ENCODE peak calls at places on chromosomes 12 and 14, in four cellular contexts. P is tibial artery, J is HCT116, Q is psoas muscle. F is an unnamed sample. For H3K27me3, the result is how much of the 10 kb centered on the place peaks cover.

GRCh38 chr12:77120695-77121094 is 55.3 kb upstream of the E2F7 start:
- DNase-seq in P (no peak), Q (no peak), J (no peak), F (no peak)

GRCh38 chr12:114774181-114774580 is 90.2 kb upstream of the TBX3 start:
- DNase-seq in J (peak), P (no peak), Q (no peak), F (no peak)

GRCh38 chr14:74599201-74599809 is 12.7 kb downstream of the LTBP2 start:
- DNase-seq in J (no peak), P (peak), Q (no peak), F (no peak)

GRCh38 chr14:103391048-103391447 is 5.8 kb downstream of the MARK3 start:
- DNase-seq in J (peak), Q (no peak), P (no peak), F (peak)

GRCh38 chr12:132163041-132163910 is 19.0 kb downstream of the NOC4L start:
- DNase-seq in P (no peak), Q (peak), J (no peak), F (no peak)

GRCh38 chr14:76219873-76220272 is 68.2 kb downstream of the GPATCH2L start:
- DNase-seq in P (no peak), Q (no peak), J (no peak), F (no peak)

GRCh38 chr12:46549527-46550265 is 177.1 kb upstream of the SLC38A2 start:
- DNase-seq in P (no peak), J (peak), Q (no peak), F (no peak)

GRCh38 chr14:105858676-105859025 is 332.3 kb downstream of the TMEM121 start:
- DNase-seq in P (no peak), J (no peak), Q (no peak), F (no peak)

GRCh38 chr14:81311128-81311527 is 89.0 kb downstream of the STON2 start:
- DNase-seq in J (no peak), P (no peak), Q (no peak), F (no peak)

GRCh38 chr14:56491299-56492285 is 88.0 kb upstream of the TMEM260 start:
- DNase-seq in Q (no peak), P (peak), J (peak), F (no peak)

GRCh38 chr12:42565001-42565400 is 24.5 kb downstream of the PRICKLE1 start:
- DNase-seq in P (no peak), Q (no peak), J (no peak), F (no peak)

GRCh38 chr12:98422809-98423208 is 92.6 kb upstream of the TMPO start:
- DNase-seq in Q (no peak), P (no peak), J (no peak), F (no peak)

GRCh38 chr12:132489078-132489601 is 811 bp upstream of the FBRSL1 start:
- DNase-seq in P (no peak), Q (peak), J (no peak), F (no peak)

GRCh38 chr12:16880864-16881285 is 274.9 kb upstream of the LMO3 start:
- DNase-seq in Q (no peak), P (no peak), J (no peak), F (no peak)

GRCh38 chr12:87116778-87117177 is 860.6 kb upstream of the MGAT4C start:
- DNase-seq in P (no peak), Q (no peak), J (no peak), F (no peak)

GRCh38 chr14:105465209-105466031 is 9.2 kb upstream of the CRIP2 start:
- DNase-seq in Q (no peak), J (no peak), P (no peak), F (no peak)

GRCh38 chr12:47987411-47988072 is 16.7 kb downstream of the COL2A1 start:
- DNase-seq in J (no peak), P (no peak), Q (no peak), F (no peak)

GRCh38 chr14:78445275-78445674 is 275.1 kb downstream of the NRXN3 start:
- DNase-seq in Q (no peak), J (no peak), P (no peak), F (no peak)

GRCh38 chr14:99035268-99035667 is 236.7 kb downstream of the BCL11B start:
- DNase-seq in P (peak), J (no peak), Q (peak), F (no peak)

GRCh38 chr14:63493246-63493645 is 49.9 kb downstream of the PPP2R5E start:
- DNase-seq in J (peak), Q (no peak), P (no peak), F (no peak)

GRCh38 chr12:122988612-122989442 is 8.3 kb downstream of the ARL6IP4 start:
- DNase-seq in J (no peak), Q (no peak), P (no peak), F (no peak)

GRCh38 chr14:86799244-86799647 is 1193.7 kb downstream of the GALC start:
- DNase-seq in P (no peak), Q (no peak), J (no peak), F (peak)

GRCh38 chr12:2582631-2583616 is 211.8 kb upstream of the FKBP4 start:
- DNase-seq in J (peak), P (peak), Q (peak), F (no peak)

GRCh38 chr14:53786045-53786444 is 170.6 kb downstream of the BMP4 start:
- DNase-seq in J (no peak), Q (no peak), P (no peak), F (no peak)

GRCh38 chr14:89374908-89375307 is 42.1 kb downstream of the FOXN3 start:
- DNase-seq in P (no peak), J (no peak), Q (no peak), F (no peak)

GRCh38 chr14:102086346-102086971 is 385 bp downstream of the HSP90AA1 start:
- DNase-seq in Q (peak), J (no peak), P (peak), F (no peak)

GRCh38 chr14:102085503-102085902 is 1.3 kb downstream of the HSP90AA1 start:
- DNase-seq in J (no peak), Q (no peak), P (no peak), F (no peak)

GRCh38 chr14:102088012-102088792 is 1.4 kb upstream of the HSP90AA1 start:
- DNase-seq in J (no peak), Q (peak), P (peak), F (no peak)

GRCh38 chr14:102087762-102088011 is 843 bp upstream of the HSP90AA1 start:
- DNase-seq in P (no peak), Q (no peak), J (no peak), F (no peak)

DNA sequence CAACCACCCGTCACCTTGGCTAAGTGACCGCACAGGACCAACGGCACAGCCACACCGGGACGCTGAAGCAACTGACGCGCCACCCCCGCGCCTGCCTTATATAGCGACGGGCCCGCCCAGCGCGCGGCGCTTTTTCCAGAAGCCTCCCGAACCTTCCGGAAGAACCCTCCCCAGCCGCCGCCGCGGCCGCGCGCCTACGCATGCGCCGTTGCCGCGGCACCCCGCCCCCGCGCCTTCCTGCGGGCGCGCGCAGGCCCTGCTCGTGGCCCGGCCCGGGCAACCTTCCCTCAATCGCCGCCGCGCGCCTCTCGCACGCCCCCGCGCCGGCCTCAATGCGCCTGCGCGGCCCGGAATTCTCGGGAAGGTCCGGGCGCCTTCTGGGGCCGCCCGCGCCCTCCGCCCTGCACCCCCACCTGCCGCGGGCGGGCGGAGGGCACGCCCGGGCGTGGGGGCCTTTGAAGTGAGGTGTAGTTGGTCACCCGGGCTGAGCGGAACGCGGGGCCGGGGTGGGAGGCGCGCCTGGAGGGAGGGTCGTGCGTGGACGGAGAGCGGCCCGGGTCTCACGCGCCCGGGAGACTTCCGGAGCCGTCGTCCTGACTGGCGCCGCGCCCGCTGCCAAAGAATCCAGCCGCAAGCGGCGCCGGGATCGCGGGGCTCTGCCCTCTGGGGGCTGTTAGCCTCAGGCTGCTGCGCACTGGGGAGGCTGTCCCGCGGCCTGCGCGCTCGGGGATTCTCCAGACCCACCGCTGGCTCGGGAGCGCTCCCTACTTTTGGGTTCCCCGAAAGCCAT is at the start of gene HSP90AA1:
- DNase-seq in P (peak), Q (peak), J (peak), F (peak)
- TF ChIP-seq CTCF in P (no peak), Q (peak), J (no peak), F (peak)

GRCh38 chr12:49892732-49893317 is 10.9 kb downstream of the FAIM2 start:
- DNase-seq in J (no peak), Q (no peak), P (no peak), F (no peak)

GRCh38 chr12:49893753-49894752 is 9.6 kb downstream of the FAIM2 start:
- DNase-seq in Q (no peak), P (no peak), J (peak), F (no peak)

GRCh38 chr12:49897276-49897675 is 6.4 kb downstream of the FAIM2 start:
- DNase-seq in J (no peak), P (no peak), Q (no peak), F (no peak)

GRCh38 chr12:49894754-49895153 is 8.9 kb downstream of the FAIM2 start:
- DNase-seq in P (no peak), Q (no peak), J (no peak), F (no peak)

GRCh38 chr12:49895773-49896172 is 7.9 kb downstream of the FAIM2 start:
- DNase-seq in Q (no peak), J (no peak), P (no peak), F (no peak)
- H3K27me3 ChIP-seq in Q (under half), J (under half), P (under half), F (under half)

DNA sequence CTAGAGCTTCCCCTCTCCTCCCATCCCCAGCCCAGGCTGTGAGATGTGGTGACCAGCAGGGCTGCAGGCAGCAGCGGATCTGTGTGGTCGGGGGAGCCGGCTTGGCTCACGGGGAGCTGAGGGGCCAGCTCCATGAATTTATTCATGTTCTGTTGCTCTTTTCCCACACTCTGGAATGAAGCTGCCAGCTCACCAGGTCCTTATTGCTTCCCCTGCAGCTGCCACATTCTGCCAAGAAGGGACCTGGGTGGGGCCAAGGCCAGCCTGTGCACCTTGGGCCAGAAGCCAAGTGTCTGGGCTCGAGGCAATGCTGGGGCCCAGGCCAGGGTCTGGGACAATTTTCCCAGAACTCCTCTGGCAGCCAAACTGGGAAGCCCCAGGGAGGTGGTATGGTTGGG is 2.5 kb upstream of the C1QL4 start:
- DNase-seq in Q (no peak), P (no peak), J (no peak), F (no peak)
- H3K4me3 ChIP-seq in Q (no peak), P (no peak), J (no peak), F (no peak)

GRCh38 chr12:5273709-5274108 is 158.2 kb upstream of the NTF3 start:
- DNase-seq in Q (no peak), J (no peak), P (no peak), F (no peak)
- TF ChIP-seq CTCF in Q (no peak), J (no peak), P (no peak), F (no peak)

GRCh38 chr14:101350021-101350420 is 211.3 kb upstream of the DIO3 start:
- DNase-seq in P (no peak), Q (no peak), J (no peak), F (no peak)

GRCh38 chr14:101352567-101352966 is 208.7 kb upstream of the DIO3 start:
- DNase-seq in P (no peak), J (no peak), Q (no peak), F (no peak)

GRCh38 chr14:101351769-101352168 is 209.5 kb upstream of the DIO3 start:
- DNase-seq in P (no peak), Q (no peak), J (no peak), F (no peak)

GRCh38 chr14:101350710-101351109 is 210.6 kb upstream of the DIO3 start:
- DNase-seq in J (no peak), Q (no peak), P (peak), F (no peak)

GRCh38 chr14:101351146-101351545 is 210.1 kb upstream of the DIO3 start:
- DNase-seq in P (no peak), Q (no peak), J (no peak), F (no peak)
- H3K27me3 ChIP-seq in P (under half), Q (under half), J (under half), F (under half)

GRCh38 chr12:57242329-57242690 is 8.7 kb downstream of the STAC3 start:
- DNase-seq in J (no peak), Q (peak), P (no peak), F (no peak)
- H3K4me3 ChIP-seq in J (no peak), Q (peak), P (no peak), F (peak)

F was measured in BJ.